ENCODE peak calls at places on chromosome 10, in nine cellular contexts. Z is sigmoid colon, V is breast epithelium, L is HCT116, D is tibial artery, P is ascending aorta, I is heart left ventricle, S is colonic mucosa, K is RWPE1. H is an unnamed sample.

GRCh38 chr10:86018735-86019058 is 347.9 kb downstream of the GRID1 start:
- DNase-seq in P (no peak), S (no peak), I (no peak), D (no peak), L (no peak), K (no peak), V (no peak), Z (no peak), H (peak)

GRCh38 chr10:122229678-122230077 is 41.4 kb upstream of the BTBD16 start:
- DNase-seq in V (no peak), I (no peak), L (no peak), Z (no peak), K (no peak), P (no peak), S (no peak), D (no peak), H (no peak)

GRCh38 chr10:119153661-119154060 is 11.9 kb downstream of the SFXN4 start:
- DNase-seq in Z (peak), S (no peak), P (no peak), K (no peak), I (no peak), L (no peak), D (peak), V (no peak), H (no peak)

GRCh38 chr10:88288621-88289059 is 294.5 kb downstream of the RNLS start:
- DNase-seq in P (no peak), Z (no peak), I (no peak), S (no peak), D (no peak), L (no peak), K (no peak), V (no peak), H (no peak)

GRCh38 chr10:15898046-15898445 is 37.7 kb upstream of the MINDY3 start:
- DNase-seq in S (no peak), D (no peak), Z (no peak), I (no peak), V (no peak), K (no peak), L (no peak), P (no peak), H (no peak)

GRCh38 chr10:76874151-76874550 is 763.5 kb downstream of the KCNMA1 start:
- DNase-seq in K (peak), L (no peak), P (peak), S (no peak), D (peak), I (peak), V (no peak), Z (peak), H (peak)

GRCh38 chr10:47137311-47137851 is 162.6 kb upstream of the GDF10 start:
- DNase-seq in Z (no peak), P (no peak), L (peak), S (no peak), D (no peak), I (no peak), V (no peak), K (peak), H (no peak)

GRCh38 chr10:104309980-104310978 is 28.0 kb downstream of the ITPRIP start:
- DNase-seq in V (peak), L (no peak), K (no peak), S (no peak), D (peak), Z (peak), I (peak), P (peak), H (peak)

GRCh38 chr10:128687408-128687807 is 561.2 kb upstream of the MKI67 start:
- DNase-seq in K (no peak), L (no peak), S (no peak), Z (no peak), D (no peak), V (no peak), P (no peak), I (no peak), H (no peak)

GRCh38 chr10:62095341-62096071 is 173.1 kb downstream of the RTKN2 start:
- DNase-seq in Z (no peak), I (no peak), P (no peak), S (peak), K (no peak), L (no peak), D (no peak), V (no peak), H (no peak)

GRCh38 chr10:8527773-8528172 is 473.3 kb downstream of the GATA3 start:
- DNase-seq in I (no peak), L (no peak), P (no peak), D (no peak), K (no peak), S (no peak), V (no peak), Z (no peak), H (no peak)

GRCh38 chr10:6163364-6164270 is 39.1 kb upstream of the PFKFB3 start:
- DNase-seq in L (peak), S (peak), K (peak), P (peak), V (peak), Z (peak), I (peak), D (peak), H (peak)

GRCh38 chr10:78931333-78932083 is 137.3 kb upstream of the ZMIZ1 start:
- DNase-seq in P (no peak), D (peak), V (peak), I (peak), K (no peak), S (peak), Z (peak), L (no peak), H (no peak)

GRCh38 chr10:79948976-79949722 is at the start of gene SFTPD:
- DNase-seq in Z (no peak), V (no peak), L (no peak), K (peak), D (no peak), S (no peak), I (no peak), P (no peak), H (no peak)

GRCh38 chr10:56537984-56538383 is 176.9 kb upstream of the ZWINT start:
- DNase-seq in D (no peak), I (no peak), V (no peak), P (no peak), S (no peak), K (peak), Z (no peak), L (no peak), H (no peak)

GRCh38 chr10:61923210-61924024 is 21.9 kb downstream of the ARID5B start:
- DNase-seq in P (no peak), S (no peak), L (no peak), K (no peak), V (no peak), D (no peak), I (no peak), Z (no peak), H (no peak)

GRCh38 chr10:585502-585901 is 104.0 kb downstream of the DIP2C start:
- DNase-seq in I (no peak), K (no peak), D (no peak), L (no peak), Z (no peak), V (no peak), S (no peak), P (no peak), H (no peak)

GRCh38 chr10:119675483-119676170 is 24.4 kb downstream of the BAG3 start:
- DNase-seq in L (no peak), K (no peak), S (no peak), V (no peak), I (no peak), P (no peak), Z (no peak), D (no peak), H (no peak)

GRCh38 chr10:15068802-15069201 is 19.8 kb downstream of the ACBD7 start:
- DNase-seq in D (no peak), P (no peak), L (no peak), I (no peak), Z (no peak), V (no peak), S (no peak), K (peak), H (no peak)

GRCh38 chr10:50516161-50516560 is 107.6 kb downstream of the SGMS1 start:
- DNase-seq in V (no peak), S (no peak), D (no peak), Z (no peak), I (no peak), P (no peak), K (no peak), L (no peak), H (no peak)

GRCh38 chr10:83983578-83984255 is 155.6 kb upstream of the GHITM start:
- DNase-seq in L (peak), P (no peak), I (no peak), Z (no peak), K (peak), V (no peak), D (no peak), S (no peak), H (no peak)

GRCh38 chr10:80382989-80383388 is 25.4 kb upstream of the PRXL2A start:
- DNase-seq in D (no peak), S (peak), L (peak), V (no peak), P (no peak), K (peak), I (peak), Z (no peak), H (no peak)

GRCh38 chr10:83617692-83618325 is 521.5 kb upstream of the GHITM start:
- DNase-seq in S (no peak), D (no peak), P (no peak), I (no peak), K (no peak), V (no peak), L (no peak), Z (no peak), H (no peak)

GRCh38 chr10:52652431-52653220 is 120.0 kb downstream of the MBL2 start:
- DNase-seq in K (no peak), D (no peak), S (no peak), P (no peak), V (no peak), L (no peak), Z (no peak), I (no peak), H (no peak)

GRCh38 chr10:114256822-114257221 is 17.8 kb downstream of the VWA2 start:
- DNase-seq in K (no peak), S (no peak), L (no peak), Z (no peak), D (no peak), P (no peak), V (no peak), I (no peak), H (no peak)

GRCh38 chr10:92789826-92790225 is 58.5 kb upstream of the EXOC6 start:
- DNase-seq in S (no peak), V (no peak), L (no peak), P (no peak), Z (no peak), D (no peak), K (no peak), I (no peak), H (no peak)

GRCh38 chr10:3097160-3097559 is 29.8 kb downstream of the PFKP start:
- DNase-seq in V (no peak), S (no peak), I (no peak), Z (no peak), K (no peak), D (peak), P (no peak), L (no peak), H (no peak)

GRCh38 chr10:3093996-3094395 is 26.6 kb downstream of the PFKP start:
- DNase-seq in K (no peak), V (no peak), L (no peak), D (no peak), I (no peak), Z (no peak), P (no peak), S (no peak), H (no peak)

GRCh38 chr10:3095373-3096139 is 28.2 kb downstream of the PFKP start:
- DNase-seq in P (no peak), I (no peak), Z (peak), S (peak), D (no peak), K (peak), L (peak), V (no peak), H (no peak)

GRCh38 chr10:3096149-3096548 is 28.8 kb downstream of the PFKP start:
- DNase-seq in D (peak), I (no peak), K (no peak), V (no peak), P (no peak), L (no peak), Z (no peak), S (no peak), H (no peak)

GRCh38 chr10:3094565-3095168 is 27.3 kb downstream of the PFKP start:
- DNase-seq in I (no peak), S (no peak), L (no peak), Z (no peak), V (no peak), K (no peak), P (no peak), D (no peak), H (no peak)
- H3K27ac ChIP-seq in I (peak), S (peak), L (peak), Z (peak), V (peak), K (peak), P (peak), D (peak), H (peak)

GRCh38 chr10:34156781-34157425 is 658.2 kb downstream of the PARD3 start:
- DNase-seq in P (no peak), D (no peak), I (no peak), V (peak), Z (no peak), K (peak), S (no peak), L (no peak), H (no peak)

GRCh38 chr10:34160595-34160994 is 654.5 kb downstream of the PARD3 start:
- DNase-seq in D (no peak), I (no peak), K (no peak), S (no peak), L (no peak), V (no peak), Z (no peak), P (no peak), H (no peak)

GRCh38 chr10:34161948-34162347 is 653.1 kb downstream of the PARD3 start:
- DNase-seq in V (no peak), L (no peak), S (no peak), D (no peak), I (no peak), Z (no peak), K (no peak), P (no peak), H (no peak)

GRCh38 chr10:34154371-34154770 is 660.7 kb downstream of the PARD3 start:
- DNase-seq in S (no peak), D (no peak), P (no peak), K (no peak), L (no peak), I (no peak), Z (no peak), V (no peak), H (no peak)

DNA sequence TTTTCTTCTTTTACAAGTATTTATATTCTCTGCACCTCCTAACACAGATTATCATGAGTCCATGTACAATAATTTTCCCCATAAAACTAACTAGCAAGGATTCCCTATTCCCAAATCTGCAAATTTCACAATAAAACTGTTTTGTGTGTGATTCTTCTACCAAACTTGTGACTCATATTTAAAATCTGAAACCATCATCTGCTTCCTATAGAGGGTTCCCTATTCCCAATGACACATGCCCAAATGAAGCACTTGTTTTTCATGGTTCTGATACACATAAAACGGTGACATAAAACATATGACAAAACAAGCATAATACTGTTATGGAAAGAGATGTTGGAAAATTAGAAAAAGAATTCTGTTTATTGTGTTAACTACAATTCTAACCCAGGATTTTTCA is 657.6 kb downstream of the PARD3 start:
- DNase-seq in L (no peak), V (no peak), D (no peak), S (no peak), K (no peak), I (no peak), Z (no peak), P (no peak), H (no peak)
- TF ChIP-seq CTCF in L (no peak), V (no peak), D (no peak), S (no peak), K (no peak), I (no peak), Z (no peak), P (no peak), H (no peak)

GRCh38 chr10:3971713-3972112 is 186.7 kb upstream of the KLF6 start:
- DNase-seq in S (no peak), L (no peak), P (no peak), V (no peak), D (no peak), Z (no peak), I (no peak), K (no peak), H (no peak)
- H3K27ac ChIP-seq in S (no peak), L (no peak), P (no peak), V (peak), D (no peak), Z (no peak), I (no peak), K (no peak), H (no peak)

GRCh38 chr10:90865400-90865799 is 6.4 kb upstream of the RPP30 start:
- DNase-seq in I (no peak), K (no peak), L (no peak), Z (no peak), V (no peak), D (no peak), P (no peak), S (no peak), H (no peak)
- TF ChIP-seq CTCF in I (peak), K (peak), L (peak), Z (no peak), V (no peak), D (no peak), P (peak), S (no peak), H (no peak)

GRCh38 chr10:71239131-71239915 is 27.0 kb downstream of the UNC5B start:
- DNase-seq in V (no peak), Z (no peak), L (no peak), D (no peak), I (peak), P (no peak), S (no peak), K (no peak), H (no peak)
- H3K27ac ChIP-seq in V (no peak), Z (no peak), L (no peak), D (no peak), I (peak), P (no peak), S (no peak), K (peak), H (no peak)

GRCh38 chr10:95906675-95907453 is 911 bp upstream of the CC2D2B start:
- DNase-seq in S (peak), D (peak), Z (peak), L (peak), V (no peak), P (no peak), I (no peak), K (peak), H (peak)
- TF ChIP-seq CTCF in S (no peak), D (peak), Z (no peak), L (no peak), V (no peak), P (no peak), I (no peak), K (no peak), H (no peak)

GRCh38 chr10:110181451-110181850 is 26.0 kb upstream of the MXI1 start:
- DNase-seq in S (no peak), L (no peak), I (no peak), D (no peak), V (no peak), Z (no peak), P (no peak), K (no peak), H (no peak)
- H3K27ac ChIP-seq in S (no peak), L (no peak), I (no peak), D (no peak), V (no peak), Z (no peak), P (no peak), K (no peak), H (no peak)

GRCh38 chr10:99711129-99711719 is 20.7 kb downstream of the COX15 start:
- DNase-seq in Z (no peak), V (no peak), S (peak), P (no peak), I (no peak), K (peak), L (peak), D (no peak), H (no peak)
- TF ChIP-seq CTCF in Z (peak), V (peak), S (peak), P (no peak), I (peak), K (peak), L (peak), D (peak), H (no peak)

GRCh38 chr10:35434533-35434932 is 98.2 kb downstream of the CCNY start:
- DNase-seq in K (no peak), P (no peak), L (no peak), Z (no peak), V (no peak), I (no peak), D (no peak), S (no peak), H (no peak)
- H3K27ac ChIP-seq in K (no peak), P (no peak), L (no peak), Z (no peak), V (no peak), I (no peak), D (no peak), S (no peak), H (no peak)

GRCh38 chr10:70233109-70233938 is at the start of gene PPA1:
- DNase-seq in S (peak), D (peak), L (peak), Z (peak), P (peak), K (peak), V (peak), I (peak), H (peak)
- TF ChIP-seq CTCF in S (no peak), D (no peak), L (no peak), Z (no peak), P (peak), K (peak), V (peak), I (no peak), H (no peak)